ENCODE peak calls at places on chromosomes 13 and 19, in six cellular contexts. T, S, A, K, J and C are unnamed samples.

GRCh38 chr19:1110809-1111640 is 7.2 kb downstream of the GPX4 start:
- DNase-seq in T (no peak), S (no peak), K (no peak), A (no peak), J (no peak), C (no peak)

GRCh38 chr13:41058229-41059070 is 2.9 kb upstream of the WBP4 start:
- DNase-seq in A (no peak), T (no peak), S (no peak), K (no peak), J (no peak), C (no peak)

GRCh38 chr13:26529441-26529840 is 28.0 kb upstream of the WASF3 start:
- DNase-seq in S (no peak), T (no peak), K (no peak), A (peak; percentile 32), J (no peak), C (no peak)

GRCh38 chr13:41610426-41610825 is 153.1 kb downstream of the RGCC start:
- DNase-seq in K (no peak), T (no peak), J (no peak), A (peak; percentile 49), S (peak; percentile 60), C (no peak)

GRCh38 chr19:49567722-49568454 is 12.5 kb downstream of the NOSIP start:
- DNase-seq in A (no peak), J (peak; percentile 51), S (peak; percentile 53), T (peak; percentile 54), K (peak; percentile 75), C (peak; percentile 19)

GRCh38 chr13:46374710-46375109 is 12.3 kb downstream of the RUBCNL start:
- DNase-seq in J (no peak), S (no peak), T (no peak), A (no peak), K (no peak), C (peak; percentile 55)

GRCh38 chr19:8702350-8702749 is 3.8 kb upstream of the ACTL9 start:
- DNase-seq in T (no peak), S (no peak), A (no peak), J (peak; percentile 36), K (peak; percentile 9), C (no peak)

GRCh38 chr13:113958373-113958772 is 15.5 kb downstream of the C13orf46 start:
- DNase-seq in J (no peak), T (no peak), K (no peak), A (no peak), S (no peak), C (no peak)

GRCh38 chr19:42370068-42370520 is 20.0 kb downstream of the CNFN start:
- DNase-seq in A (no peak), T (no peak), J (no peak), S (no peak), K (no peak), C (no peak)

GRCh38 chr19:1527650-1528309 is 3.9 kb downstream of the PLK5 start:
- DNase-seq in J (no peak), A (no peak), S (no peak), K (no peak), T (no peak), C (no peak)